ENCODE peak calls at places on chromosomes 5 and 9, in seven cellular contexts. B is prostate gland, Q is spleen, G is breast epithelium, W is H1, S is K562, H is HCT116. K is an unnamed sample.

GRCh38 chr9:98983295-98984268 is 39.9 kb downstream of the COL15A1 start:
- DNase-seq in B (no peak), Q (no peak), G (no peak), W (no peak), S (no peak), H (no peak), K (no peak)

GRCh38 chr9:19896161-19896560 is 107.3 kb upstream of the SLC24A2 start:
- DNase-seq in B (no peak), Q (no peak), G (no peak), W (no peak), S (no peak), H (no peak), K (no peak)

GRCh38 chr5:1792842-1793266 is 6.8 kb downstream of the MRPL36 start:
- DNase-seq in B (no peak), Q (peak; percentile 81), G (peak; percentile 28), W (no peak), S (no peak), H (no peak), K (peak; percentile 68)

GRCh38 chr9:38422555-38423245 is 1.6 kb downstream of the IGFBPL1 start:
- DNase-seq in B (no peak), Q (no peak), G (no peak), W (no peak), S (no peak), H (no peak), K (no peak)

GRCh38 chr5:149485655-149486615 is 65.3 kb downstream of the CSNK1A1 start:
- DNase-seq in B (peak; percentile 99), Q (no peak), G (peak; percentile 86), W (no peak), S (no peak), H (peak; percentile 90), K (no peak)

GRCh38 chr9:115548826-115549225 is 430.9 kb upstream of the TNC start:
- DNase-seq in B (no peak), Q (no peak), G (no peak), W (no peak), S (no peak), H (no peak), K (no peak)

GRCh38 chr9:125343518-125344284 is 82.1 kb downstream of the GAPVD1 start:
- DNase-seq in B (no peak), Q (no peak), G (no peak), W (peak; percentile 49), S (no peak), H (no peak), K (no peak)

GRCh38 chr9:129464972-129465833 is 155.7 kb downstream of the C9orf50 start:
- DNase-seq in B (no peak), Q (no peak), G (no peak), W (no peak), S (no peak), H (no peak), K (no peak)

GRCh38 chr9:18857334-18857733 is 175.7 kb downstream of the SAXO1 start:
- DNase-seq in B (no peak), Q (no peak), G (no peak), W (no peak), S (no peak), H (no peak), K (no peak)

GRCh38 chr5:179309383-179309670 is 35.9 kb downstream of the ADAMTS2 start:
- DNase-seq in B (no peak), Q (no peak), G (no peak), W (no peak), S (no peak), H (no peak), K (no peak)

GRCh38 chr5:154276236-154276792 is 85.8 kb downstream of the GALNT10 start:
- DNase-seq in B (no peak), Q (no peak), G (no peak), W (no peak), S (no peak), H (no peak), K (no peak)

GRCh38 chr5:154278172-154278571 is 87.6 kb downstream of the GALNT10 start:
- DNase-seq in B (no peak), Q (no peak), G (no peak), W (no peak), S (no peak), H (no peak), K (no peak)

GRCh38 chr5:154277499-154277898 is 87.0 kb downstream of the GALNT10 start:
- DNase-seq in B (no peak), Q (no peak), G (no peak), W (no peak), S (no peak), H (no peak), K (no peak)

GRCh38 chr5:154278908-154279307 is 88.4 kb downstream of the GALNT10 start:
- DNase-seq in B (no peak), Q (no peak), G (no peak), W (no peak), S (no peak), H (no peak), K (no peak)

GRCh38 chr5:154276932-154277331 is 86.4 kb downstream of the GALNT10 start:
- DNase-seq in B (no peak), Q (no peak), G (no peak), W (no peak), S (peak; percentile 52), H (no peak), K (no peak)
- TF ChIP-seq POLR2AphosphoS5 in B (no peak), Q (no peak), G (no peak), W (no peak), S (no peak), H (no peak), K (no peak)

GRCh38 chr5:181190711-181191525 is 14.1 kb downstream of the TRIM7 start:
- DNase-seq in B (no peak), Q (peak; percentile 91), G (no peak), W (no peak), S (no peak), H (no peak), K (no peak)
- TF ChIP-seq POLR2AphosphoS5 in B (no peak), Q (peak; percentile 19), G (no peak), W (no peak), S (no peak), H (no peak), K (no peak)

DNA sequence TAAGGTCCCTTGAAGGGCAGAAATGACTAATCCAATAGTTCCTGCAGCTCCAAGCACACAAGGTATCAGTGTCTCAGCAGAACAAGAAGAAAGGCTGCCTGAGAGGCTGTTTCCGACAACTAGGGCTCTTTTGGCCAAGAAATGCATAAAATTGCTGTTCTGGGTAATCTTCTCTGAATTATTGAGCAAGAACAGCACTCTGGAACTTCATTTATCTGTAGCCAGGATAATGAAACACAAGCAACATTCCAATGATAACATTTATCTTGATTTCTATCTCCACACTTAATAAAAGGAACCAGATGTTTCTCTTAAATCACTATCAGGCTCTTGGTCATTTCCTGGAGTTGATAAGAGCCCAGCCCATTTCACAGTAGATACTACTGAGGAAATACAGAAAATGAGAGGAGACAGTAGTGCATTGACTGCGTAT is 17.0 kb upstream of the AUH start:
- DNase-seq in B (no peak), Q (no peak), G (no peak), W (no peak), S (no peak), H (no peak), K (no peak)
- TF ChIP-seq POLR2AphosphoS5 in B (no peak), Q (no peak), G (peak; percentile 70), W (no peak), S (no peak), H (no peak), K (no peak)

GRCh38 chr5:177116631-177117373 is 16.8 kb upstream of the NSD1 start:
- DNase-seq in B (peak; percentile 78), Q (peak; percentile 94), G (peak; percentile 87), W (no peak), S (peak; percentile 98), H (no peak), K (peak; percentile 67)
- TF ChIP-seq POLR2AphosphoS5 in B (peak; percentile 81), Q (peak; percentile 82), G (no peak), W (no peak), S (no peak), H (no peak), K (no peak)

GRCh38 chr9:136361757-136362449 is 1.6 kb downstream of the DNLZ start:
- DNase-seq in B (no peak), Q (no peak), G (no peak), W (no peak), S (no peak), H (no peak), K (no peak)

GRCh38 chr9:136362450-136362784 is 1.1 kb downstream of the DNLZ start:
- DNase-seq in B (no peak), Q (peak; percentile 87), G (no peak), W (no peak), S (no peak), H (no peak), K (no peak)

GRCh38 chr9:136364369-136364748 is 815 bp upstream of the DNLZ start:
- DNase-seq in B (no peak), Q (peak; percentile 90), G (no peak), W (no peak), S (no peak), H (no peak), K (no peak)

GRCh38 chr9:136363606-136364368 is at the start of gene DNLZ:
- DNase-seq in B (peak; percentile 72), Q (peak; percentile 96), G (peak; percentile 81), W (no peak), S (peak; percentile 87), H (peak; percentile 66), K (peak; percentile 100)

DNA sequence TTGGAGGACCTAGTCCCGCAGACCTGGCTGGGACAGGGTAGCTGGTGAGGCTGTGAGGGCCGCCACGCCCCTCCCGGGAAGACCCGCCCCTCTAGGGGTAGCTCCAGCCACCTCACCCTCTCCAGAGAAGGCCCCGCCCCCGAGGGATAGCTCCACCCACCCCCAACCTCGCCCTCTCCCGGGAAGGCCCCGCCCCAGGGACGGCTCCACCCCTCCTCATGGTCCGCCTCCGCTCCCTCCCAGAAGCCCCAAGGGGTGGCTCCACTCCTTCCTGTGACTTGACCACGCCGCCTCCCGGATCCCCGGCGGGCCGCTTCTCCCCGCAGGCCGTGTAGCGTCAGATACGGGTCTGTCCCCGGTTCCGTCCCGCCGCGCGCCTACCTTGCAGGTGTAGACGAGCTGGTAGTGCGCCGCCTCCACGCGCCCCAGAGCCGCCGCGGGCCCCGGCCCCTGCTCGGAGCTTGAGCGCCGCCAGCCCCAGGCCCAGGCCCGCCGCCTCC is 388 bp downstream of the DNLZ start:
- DNase-seq in B (peak; percentile 95), Q (peak; percentile 98), G (peak; percentile 99), W (peak; percentile 89), S (peak; percentile 99), H (peak; percentile 91), K (peak; percentile 100)
- TF ChIP-seq POLR2AphosphoS5 in B (peak; percentile 40), Q (peak; percentile 90), G (no peak), W (peak; percentile 76), S (peak; percentile 74), H (peak; percentile 89), K (peak; percentile 78)

GRCh38 chr5:8829322-8830029 is 716.4 kb downstream of the SEMA5A start:
- DNase-seq in B (no peak), Q (no peak), G (no peak), W (no peak), S (no peak), H (no peak), K (no peak)
- TF ChIP-seq POLR2AphosphoS5 in B (no peak), Q (no peak), G (no peak), W (no peak), S (no peak), H (no peak), K (no peak)

K was measured in GM12891.